ENCODE peak calls at places on chromosomes 1 and 21, in six cellular contexts. B is HL-60; Q is heart left ventricle; L is CD8-positive, alpha-beta T cell; W is cardiac fibroblast; X is stimulated activated CD4-positive, alpha-beta T cell treated with anti-CD3 and anti-CD28 coated beads, TNF-alpha, amount 100 ng/mL, for 24 hours. C is an unnamed sample.

GRCh38 chr21:42193131-42193671 is 25.7 kb upstream of the ABCG1 start:
- DNase-seq in X (peak; percentile 57), Q (no peak), L (peak; percentile 70), B (no peak), W (no peak), C (no peak)

GRCh38 chr1:82919828-82920227 is 1079.1 kb downstream of the TTLL7 start:
- DNase-seq in X (no peak), L (no peak), W (peak; percentile 41), B (no peak), Q (no peak), C (no peak)

GRCh38 chr1:2019162-2019542 is at the start of gene GABRD:
- DNase-seq in L (no peak), W (peak; percentile 8), X (peak; percentile 7), B (no peak), Q (no peak), C (no peak)

GRCh38 chr1:204294371-204294770 is 65.4 kb downstream of the PLEKHA6 start:
- DNase-seq in L (no peak), Q (peak; percentile 56), B (no peak), X (no peak), W (peak; percentile 93), C (peak; percentile 29)

GRCh38 chr1:5298376-5298775 is 644.0 kb downstream of the AJAP1 start:
- DNase-seq in L (no peak), Q (no peak), W (no peak), X (no peak), B (no peak), C (no peak)

GRCh38 chr21:30988706-30989105 is 49.6 kb downstream of the KRTAP19-8 start:
- DNase-seq in X (no peak), L (no peak), Q (no peak), W (no peak), B (no peak), C (no peak)

GRCh38 chr1:21736876-21737275 is 46.1 kb downstream of the USP48 start:
- DNase-seq in Q (no peak), X (no peak), W (no peak), B (no peak), L (no peak), C (no peak)

GRCh38 chr1:88001460-88001859 is 672.8 kb downstream of the LMO4 start:
- DNase-seq in Q (no peak), B (no peak), X (no peak), L (no peak), W (peak; percentile 8), C (no peak)

C was measured in adrenal gland.